ENCODE peak calls at places on chromosomes 11 and 22, in four cellular contexts. R is AG08395, F is glutamatergic neuron, B is RKO. N is an unnamed sample.

GRCh38 chr11:76260296-76260695 is 54.0 kb upstream of the WNT11 start:
- DNase-seq in R (no peak), F (no peak), B (no peak), N (no peak)

GRCh38 chr11:81422402-81422801 is 1311.3 kb downstream of the FAM181B start:
- DNase-seq in R (no peak), F (no peak), B (no peak), N (no peak)

GRCh38 chr11:47606731-47607130 is 12.5 kb upstream of the C1QTNF4 start:
- DNase-seq in R (no peak), F (no peak), B (no peak), N (no peak)

GRCh38 chr11:14258177-14258935 is 100.6 kb downstream of the RRAS2 start:
- DNase-seq in R (peak; percentile 21), F (no peak), B (peak; percentile 84), N (no peak)

GRCh38 chr11:113329725-113330124 is 15.3 kb downstream of the TTC12 start:
- DNase-seq in R (no peak), F (no peak), B (no peak), N (no peak)

GRCh38 chr11:17405232-17406005 is 17.0 kb upstream of the KCNJ11 start:
- DNase-seq in R (peak; percentile 73), F (peak; percentile 61), B (peak; percentile 35), N (no peak)

GRCh38 chr11:47143322-47143721 is 33.4 kb downstream of the ARFGAP2 start:
- DNase-seq in R (peak; percentile 89), F (peak; percentile 40), B (no peak), N (no peak)

GRCh38 chr22:37036655-37037377 is 14.7 kb upstream of the KCTD17 start:
- DNase-seq in R (no peak), F (no peak), B (no peak), N (no peak)

GRCh38 chr11:44025727-44026126 is 22.1 kb upstream of the ACCSL start:
- DNase-seq in R (no peak), F (no peak), B (no peak), N (no peak)

GRCh38 chr22:44968736-44969135 is 41.1 kb downstream of the PHF21B start:
- DNase-seq in R (no peak), F (no peak), B (no peak), N (no peak)

GRCh38 chr22:25942126-25942988 is 200.4 kb downstream of the MYO18B start:
- DNase-seq in R (no peak), F (peak; percentile 59), B (no peak), N (no peak)

N was measured in memory B cell.